ENCODE peak calls at places on chromosomes 6 and 20, in five cellular contexts. V is epithelial cell of esophagus; J is neural crest cell; T is HT1080; Y is activated CD4-positive, alpha-beta T cell treated with anti-CD3 and anti-CD28 coated beads, Interleukin-2, amount 50 U/mL, for 24 hours. B is an unnamed sample.

GRCh38 chr6:158752613-158753012 is 66.6 kb downstream of the EZR start:
- DNase-seq in T (no peak), Y (no peak), V (no peak), J (no peak), B (no peak)

GRCh38 chr6:114216789-114217467 is 125.9 kb downstream of the HS3ST5 start:
- DNase-seq in V (no peak), J (no peak), Y (no peak), T (no peak), B (no peak)

GRCh38 chr6:113690255-113690956 is 166.7 kb upstream of the MARCKS start:
- DNase-seq in Y (no peak), T (peak), V (peak), J (no peak), B (peak)

GRCh38 chr20:50368813-50369224 is 141.4 kb upstream of the PTPN1 start:
- DNase-seq in Y (no peak), T (no peak), J (no peak), V (no peak), B (no peak)

GRCh38 chr6:165557674-165558073 is 105.4 kb downstream of the PDE10A start:
- DNase-seq in V (no peak), Y (no peak), J (no peak), T (no peak), B (peak)

GRCh38 chr6:169863149-169863525 is 111.7 kb downstream of the ERMARD start:
- DNase-seq in Y (no peak), V (no peak), J (no peak), T (no peak), B (no peak)

GRCh38 chr20:40634891-40635290 is 54.1 kb downstream of the MAFB start:
- DNase-seq in J (no peak), T (no peak), V (no peak), Y (no peak), B (no peak)

GRCh38 chr6:170261643-170262480 is 29.0 kb downstream of the DLL1 start:
- DNase-seq in Y (no peak), T (no peak), J (no peak), V (no peak), B (no peak)

GRCh38 chr6:21051777-21052176 is 517.5 kb downstream of the CDKAL1 start:
- DNase-seq in J (no peak), Y (no peak), V (no peak), T (no peak), B (no peak)

GRCh38 chr6:99761701-99762100 is 155.1 kb downstream of the PRDM13 start:
- DNase-seq in J (no peak), Y (no peak), V (no peak), T (no peak), B (no peak)

GRCh38 chr20:9454781-9455180 is 59.6 kb upstream of the LAMP5 start:
- DNase-seq in T (no peak), Y (no peak), V (peak), J (no peak), B (peak)

GRCh38 chr6:143279385-143279784 is 171.1 kb downstream of the ADAT2 start:
- DNase-seq in Y (no peak), T (peak), J (no peak), V (peak), B (peak)

B was measured in bronchial epithelial cell.